ENCODE peak calls at places on chromosomes 1 and 21, in four cellular contexts. Z is HCT116, G is prostate gland, I is transverse colon. O is an unnamed sample. For H3K4me1 and H3K9me3, the result is how much of the 10 kb centered on the place peaks cover.

GRCh38 chr1:109274533-109275476 is 8.1 kb downstream of the PSRC1 start:
- DNase-seq in I (peak), Z (peak), G (peak), O (peak)

GRCh38 chr1:177355575-177355974 is 184.8 kb downstream of the BRINP2 start:
- DNase-seq in G (no peak), Z (no peak), I (peak), O (no peak)

GRCh38 chr1:100217834-100218233 is 31.8 kb downstream of the DBT start:
- DNase-seq in G (no peak), Z (no peak), I (no peak), O (no peak)

GRCh38 chr1:37056201-37056764 is 22.0 kb upstream of the GRIK3 start:
- DNase-seq in Z (no peak), G (no peak), I (no peak), O (no peak)

GRCh38 chr1:109805486-109806180 is 41.9 kb upstream of the EPS8L3 start:
- DNase-seq in Z (no peak), I (peak), G (no peak), O (peak)

GRCh38 chr1:63772876-63773275 is 941 bp upstream of the ROR1 start:
- DNase-seq in G (no peak), I (no peak), Z (no peak), O (no peak)

GRCh38 chr1:115674011-115674410 is 32.2 kb downstream of the VANGL1 start:
- DNase-seq in I (no peak), Z (no peak), G (no peak), O (no peak)

GRCh38 chr21:41846536-41846935 is 32.6 kb downstream of the PRDM15 start:
- DNase-seq in G (no peak), Z (no peak), I (no peak), O (no peak)

GRCh38 chr1:172397221-172397620 is 23.3 kb upstream of the C1orf105 start:
- DNase-seq in I (no peak), Z (no peak), G (no peak), O (no peak)

GRCh38 chr1:23558140-23558871 is 995 bp downstream of the ID3 start:
- DNase-seq in Z (peak), G (peak), I (peak), O (peak)

GRCh38 chr1:23557471-23558124 is 1.7 kb downstream of the ID3 start:
- DNase-seq in G (no peak), I (no peak), Z (no peak), O (no peak)

GRCh38 chr1:23559985-23560755 is 869 bp upstream of the ID3 start:
- DNase-seq in Z (no peak), G (no peak), I (no peak), O (no peak)

GRCh38 chr1:23559136-23559984 is at the start of gene ID3:
- DNase-seq in G (peak), Z (peak), I (peak), O (peak)

GRCh38 chr1:23558872-23559135 is 497 bp downstream of the ID3 start:
- DNase-seq in I (no peak), G (no peak), Z (no peak), O (no peak)
- H3K4me1 ChIP-seq in I (half or more), G (under half), Z (half or more), O (half or more)

GRCh38 chr1:4946343-4946742 is 291.9 kb downstream of the AJAP1 start:
- DNase-seq in Z (no peak), G (no peak), I (no peak), O (no peak)
- H3K9me3 ChIP-seq in Z (under half), G (under half), I (under half), O (under half)

DNA sequence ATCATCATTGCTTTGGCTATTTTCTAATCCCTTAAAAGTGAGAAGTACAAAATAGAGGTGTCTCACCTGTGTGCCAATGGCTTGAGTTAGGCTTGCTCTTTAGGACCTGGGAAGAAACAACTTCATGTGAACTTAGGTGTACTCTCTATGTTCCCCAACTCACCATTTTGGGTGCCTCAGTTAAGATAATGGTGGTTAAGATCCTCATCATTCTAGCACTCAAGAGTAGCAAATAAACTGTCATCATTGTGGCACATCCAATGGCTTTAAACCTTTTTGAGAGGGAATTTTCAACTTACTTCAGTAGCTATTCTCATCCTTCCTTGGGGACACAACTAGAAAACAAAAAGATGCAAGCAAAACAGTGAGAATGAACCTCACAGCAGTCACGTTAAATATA is 1.3 kb downstream of the GAS5 start:
- DNase-seq in G (no peak), Z (no peak), I (no peak), O (no peak)
- TF ChIP-seq POLR2AphosphoS5 in G (no peak), Z (no peak), I (no peak), O (no peak)

DNA sequence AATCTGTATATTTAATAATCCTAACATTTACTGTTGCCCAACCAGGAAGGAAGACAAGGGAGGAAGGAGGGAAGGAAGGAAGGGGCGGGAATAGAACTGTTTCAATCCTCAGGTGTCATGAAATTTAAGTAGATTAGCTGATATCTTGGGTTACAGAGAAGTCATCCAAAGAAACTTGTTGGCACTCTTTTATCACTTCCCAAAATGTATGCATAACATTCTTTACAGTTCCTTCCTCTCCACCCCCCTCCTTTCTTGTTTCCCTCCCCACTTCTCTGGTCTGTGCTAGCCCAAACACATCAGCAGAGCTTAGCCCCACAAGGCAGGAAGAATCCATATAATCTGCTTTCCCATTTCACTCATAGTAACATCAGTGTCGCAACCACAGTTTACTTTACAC is 110.9 kb downstream of the ESRRG start:
- DNase-seq in I (no peak), G (no peak), Z (no peak), O (no peak)
- H3K4me1 ChIP-seq in I (under half), G (under half), Z (under half), O (under half)

GRCh38 chr1:202627841-202628565 is 82.3 kb downstream of the SYT2 start:
- DNase-seq in Z (no peak), G (no peak), I (no peak), O (no peak)

GRCh38 chr1:202631076-202631923 is 79.0 kb downstream of the SYT2 start:
- DNase-seq in G (no peak), I (no peak), Z (no peak), O (no peak)

GRCh38 chr1:202625416-202626360 is 84.6 kb downstream of the SYT2 start:
- DNase-seq in I (peak), Z (peak), G (peak), O (no peak)

GRCh38 chr1:202630541-202630940 is 79.7 kb downstream of the SYT2 start:
- DNase-seq in I (no peak), G (no peak), Z (no peak), O (no peak)

DNA sequence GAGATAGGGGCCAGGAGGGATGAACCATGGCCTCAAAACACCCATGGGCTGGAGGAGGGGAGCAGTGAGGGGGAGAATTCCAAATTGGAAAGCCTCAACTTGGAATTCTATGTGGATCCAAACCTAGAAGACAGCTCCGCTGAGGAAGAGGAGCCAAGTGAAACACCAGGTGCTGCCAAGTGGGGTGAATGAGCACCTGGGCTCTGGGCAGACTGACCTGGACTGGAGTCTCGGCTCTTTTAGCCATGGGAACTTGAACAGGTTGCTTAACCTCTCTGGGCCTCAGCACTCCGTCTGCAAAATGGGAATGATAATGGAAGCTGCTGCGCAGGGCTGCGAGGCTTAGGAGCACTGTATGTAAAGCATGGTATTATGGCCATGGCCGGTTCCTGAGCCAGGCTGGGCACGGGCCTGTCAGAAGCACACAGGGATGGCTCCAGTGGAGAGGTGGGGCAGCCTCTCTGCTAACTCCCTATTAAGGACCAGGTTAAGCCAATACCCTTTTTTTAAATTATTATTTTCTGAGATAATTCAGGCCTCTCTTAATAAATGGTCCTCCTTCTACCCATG is 81.5 kb downstream of the SYT2 start:
- DNase-seq in G (no peak), I (no peak), Z (no peak), O (no peak)
- H3K9me3 ChIP-seq in G (under half), I (under half), Z (under half), O (under half)

DNA sequence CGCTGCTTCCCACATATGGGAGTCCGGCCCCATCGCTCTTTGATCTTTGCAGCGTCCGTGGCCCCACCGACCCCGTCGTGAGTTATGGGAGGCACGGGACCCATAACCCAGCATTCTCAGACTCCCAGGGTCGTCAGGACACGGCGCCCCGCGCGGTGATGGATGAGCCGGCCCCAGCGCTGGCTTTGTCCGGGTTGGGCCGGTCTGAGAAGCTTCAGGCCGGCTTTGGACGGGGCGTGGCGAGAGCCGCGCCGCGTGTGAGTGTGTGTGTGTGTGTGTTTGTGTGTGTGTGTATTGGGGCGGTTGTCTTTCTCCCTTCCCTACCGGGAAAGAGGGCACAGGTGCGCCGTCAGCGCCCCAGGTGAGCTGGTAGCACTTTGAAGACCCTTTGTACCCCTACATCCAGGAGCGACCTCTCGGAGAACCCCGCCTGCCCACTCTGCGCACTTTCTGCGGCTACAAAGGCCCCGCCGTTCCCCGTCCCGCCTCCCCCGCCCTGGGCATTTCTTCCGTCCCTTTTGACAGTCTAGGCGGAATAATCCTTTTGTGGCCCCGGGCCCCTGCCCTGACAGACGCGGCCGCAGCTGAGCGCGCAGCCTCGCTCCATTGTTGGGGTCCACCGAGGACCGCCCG is 725 bp upstream of the DRAXIN start:
- DNase-seq in G (no peak), Z (no peak), I (no peak), O (no peak)
- TF ChIP-seq POLR2AphosphoS5 in G (no peak), Z (peak), I (no peak), O (no peak)

O was measured in suprapubic skin.